ENCODE peak calls at places on chromosomes 13 and 19, in ten cellular contexts. I is HCT116, H is breast epithelium, F is stomach, Y is transverse colon, N is esophagus muscularis mucosa, U is spleen, C is K562, K is GM23338, S is SK-N-SH. B is an unnamed sample.
A peak's percentile ranks its signal among the peaks of the same experiment; 100 is the strongest.

GRCh38 chr19:1758959-1759903 is 5.9 kb downstream of the ONECUT3 start:
- DNase-seq in I (no peak), H (no peak), F (no peak), Y (no peak), N (no peak), U (no peak), C (no peak), K (no peak), S (no peak), B (no peak)

GRCh38 chr19:2275588-2276428 is 6.2 kb downstream of the PEAK3 start:
- DNase-seq in I (no peak), H (no peak), F (peak; percentile 63), Y (peak; percentile 59), N (no peak), U (peak; percentile 84), C (no peak), K (peak; percentile 44), S (peak; percentile 26), B (no peak)

GRCh38 chr13:101512650-101513049 is 60.2 kb downstream of the ITGBL1 start:
- DNase-seq in I (no peak), H (no peak), F (no peak), Y (no peak), N (no peak), U (no peak), C (no peak), K (no peak), S (no peak), B (no peak)

GRCh38 chr19:49407079-49407478 is 16.2 kb downstream of the PTH2 start:
- DNase-seq in I (no peak), H (no peak), F (no peak), Y (no peak), N (no peak), U (no peak), C (no peak), K (no peak), S (no peak), B (no peak)

GRCh38 chr13:93951153-93951552 is 528.3 kb downstream of the DCT start:
- DNase-seq in I (no peak), H (no peak), F (no peak), Y (no peak), N (no peak), U (no peak), C (no peak), K (peak; percentile 7), S (no peak), B (no peak)

GRCh38 chr13:36275190-36276002 is 22.2 kb downstream of the CCDC169 start:
- DNase-seq in I (no peak), H (no peak), F (no peak), Y (no peak), N (no peak), U (no peak), C (no peak), K (peak; percentile 85), S (peak; percentile 39), B (peak; percentile 55)

GRCh38 chr13:46341112-46341711 is 45.8 kb downstream of the RUBCNL start:
- DNase-seq in I (no peak), H (no peak), F (no peak), Y (no peak), N (no peak), U (no peak), C (no peak), K (no peak), S (no peak), B (no peak)

GRCh38 chr13:99895999-99896695 is 75.4 kb downstream of the ZIC5 start:
- DNase-seq in I (no peak), H (no peak), F (no peak), Y (no peak), N (no peak), U (no peak), C (no peak), K (peak; percentile 82), S (peak; percentile 58), B (no peak)

GRCh38 chr13:112897603-112897955 is 71.4 kb upstream of the MCF2L start:
- DNase-seq in I (no peak), H (no peak), F (no peak), Y (no peak), N (no peak), U (no peak), C (no peak), K (no peak), S (no peak), B (no peak)

GRCh38 chr13:112895521-112896465 is 73.2 kb upstream of the MCF2L start:
- DNase-seq in I (no peak), H (no peak), F (no peak), Y (no peak), N (no peak), U (peak; percentile 76), C (no peak), K (no peak), S (no peak), B (no peak)

GRCh38 chr13:112897956-112898785 is 70.8 kb upstream of the MCF2L start:
- DNase-seq in I (no peak), H (peak; percentile 46), F (no peak), Y (no peak), N (no peak), U (peak; percentile 72), C (no peak), K (no peak), S (no peak), B (no peak)

GRCh38 chr13:112898786-112899617 is 70.0 kb upstream of the MCF2L start:
- DNase-seq in I (no peak), H (peak; percentile 42), F (no peak), Y (no peak), N (no peak), U (peak; percentile 64), C (no peak), K (no peak), S (no peak), B (no peak)

DNA sequence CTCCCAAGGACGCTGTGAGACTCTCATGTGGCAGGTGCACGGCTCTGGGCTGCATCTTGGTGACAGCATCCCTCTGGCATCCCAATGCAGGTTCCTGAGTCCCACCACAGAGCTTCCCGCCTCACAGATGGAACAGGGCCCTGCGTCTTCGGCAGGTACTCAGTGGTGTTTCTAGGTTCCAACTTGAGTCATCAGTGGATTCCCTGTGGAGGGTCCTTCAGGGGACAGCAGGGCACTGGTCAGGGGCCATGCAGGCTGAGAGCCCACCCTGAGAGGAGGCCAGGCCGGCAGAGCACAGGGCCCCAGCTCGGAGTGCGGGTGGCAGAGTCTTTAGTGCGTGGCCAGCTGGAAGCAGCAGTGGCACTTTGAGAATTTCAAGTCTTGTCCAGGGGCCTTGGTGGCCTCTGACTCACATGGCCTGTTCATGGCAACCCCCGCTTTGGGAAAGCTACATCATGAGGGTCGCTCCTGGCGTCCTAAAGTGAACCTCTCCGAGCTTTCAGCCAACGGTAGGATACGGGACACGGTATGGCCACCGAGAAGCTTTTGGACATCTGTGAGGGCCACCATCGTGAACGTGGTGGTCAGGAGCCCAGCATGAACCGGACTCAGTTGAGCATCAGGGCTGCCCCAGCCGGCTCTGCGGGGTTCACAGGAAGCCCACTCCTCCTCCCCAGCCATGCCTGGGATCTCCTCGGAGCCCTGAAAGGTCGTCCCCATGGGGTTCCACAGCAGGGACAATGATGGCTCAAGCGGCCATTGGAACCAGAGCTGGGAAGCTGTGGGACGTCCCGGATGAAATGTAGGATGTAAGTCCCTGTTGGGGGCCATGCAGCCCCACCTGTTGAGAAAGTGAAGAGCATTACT is 72.0 kb upstream of the MCF2L start:
- DNase-seq in I (no peak), H (peak; percentile 12), F (no peak), Y (no peak), N (no peak), U (peak; percentile 73), C (no peak), K (no peak), S (no peak), B (no peak)
- H3K4me3 ChIP-seq in I (no peak overlapping the region), H (no peak overlapping the region), F (no peak overlapping the region), Y (no peak overlapping the region), N (no peak overlapping the region), U (no peak overlapping the region), C (no peak overlapping the region), K (no peak overlapping the region), S (no peak overlapping the region), B (no peak overlapping the region)

GRCh38 chr13:29457299-29457698 is 138.2 kb downstream of the SLC7A1 start:
- DNase-seq in I (peak; percentile 32), H (no peak), F (no peak), Y (no peak), N (no peak), U (no peak), C (no peak), K (no peak), S (no peak), B (no peak)

GRCh38 chr13:29452773-29453574 is 142.5 kb downstream of the SLC7A1 start:
- DNase-seq in I (no peak), H (no peak), F (no peak), Y (no peak), N (no peak), U (no peak), C (no peak), K (no peak), S (peak; percentile 56), B (no peak)

GRCh38 chr13:29453657-29454056 is 141.8 kb downstream of the SLC7A1 start:
- DNase-seq in I (no peak), H (no peak), F (no peak), Y (no peak), N (no peak), U (no peak), C (no peak), K (no peak), S (no peak), B (no peak)

GRCh38 chr13:29456419-29456818 is 139.1 kb downstream of the SLC7A1 start:
- DNase-seq in I (no peak), H (no peak), F (no peak), Y (no peak), N (no peak), U (no peak), C (peak; percentile 13), K (no peak), S (no peak), B (no peak)

DNA sequence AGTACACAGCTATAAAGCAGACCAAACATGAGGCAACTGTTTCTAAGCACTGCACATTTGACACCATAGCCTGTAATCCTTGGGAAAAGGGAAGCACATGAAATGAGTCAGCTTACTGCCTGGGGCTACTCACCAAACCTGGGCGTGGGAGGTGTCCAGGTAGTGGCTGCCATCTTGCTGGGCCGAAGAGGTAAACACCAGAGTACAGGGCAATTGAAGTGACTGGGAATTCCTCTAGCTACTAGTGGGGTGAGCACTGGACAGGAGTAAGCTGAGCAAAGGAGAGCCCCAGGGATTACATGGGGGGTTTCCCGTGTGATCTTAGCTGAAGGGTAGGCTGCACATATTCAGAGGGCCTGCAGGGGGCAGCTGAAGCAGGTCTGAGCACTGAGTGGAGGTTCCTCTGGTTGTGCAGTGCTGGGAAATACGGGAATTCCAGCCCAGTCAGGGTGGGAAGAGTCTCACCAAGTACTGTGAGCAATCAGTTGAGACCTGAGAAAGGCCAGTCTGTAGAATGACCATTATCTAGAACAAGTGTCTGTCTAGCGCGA is 140.5 kb downstream of the SLC7A1 start:
- DNase-seq in I (peak; percentile 24), H (no peak), F (no peak), Y (no peak), N (peak; percentile 34), U (no peak), C (peak; percentile 32), K (peak; percentile 63), S (no peak), B (peak; percentile 13)
- TF ChIP-seq CTCF in I (peak; percentile 28), H (no peak), F (peak; percentile 11), Y (no peak), N (no peak), U (peak; percentile 32), C (peak; percentile 64), K (peak; percentile 64), S (peak; percentile 35), B (no peak)

DNA sequence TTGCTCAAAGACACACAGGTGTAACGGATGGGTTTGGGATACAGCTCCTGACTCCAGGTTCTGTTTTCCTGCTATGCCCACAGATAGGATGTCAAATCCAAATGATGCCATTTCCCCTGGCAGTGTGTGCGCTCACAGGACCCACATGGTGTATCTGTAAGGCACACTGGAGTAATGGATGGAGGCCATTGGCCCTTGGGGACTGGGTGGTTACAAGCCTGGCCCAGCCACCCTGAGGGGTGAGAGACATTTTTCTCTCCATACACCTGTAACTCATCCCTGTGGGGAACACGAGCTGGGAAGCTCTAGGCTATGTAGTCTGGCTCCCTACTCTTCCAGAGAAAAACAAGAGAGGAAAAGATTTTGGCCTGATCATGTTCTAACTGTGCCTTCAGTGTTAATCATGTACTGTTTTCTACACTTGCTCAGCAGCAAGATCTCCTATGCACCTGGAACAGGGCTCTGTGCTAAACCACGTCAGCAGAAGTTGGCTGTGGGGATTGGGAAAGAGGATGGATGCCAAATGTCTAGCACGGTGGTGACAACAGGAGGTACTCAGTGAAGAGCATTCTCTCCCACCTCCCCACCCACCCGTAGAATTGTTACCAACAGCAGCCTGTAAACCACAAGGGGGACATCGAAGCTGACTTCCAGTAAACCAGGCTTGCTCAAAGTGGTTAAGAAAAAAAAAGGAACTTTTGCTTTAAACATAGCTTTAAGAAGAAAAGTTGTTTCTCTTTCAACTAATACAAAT is 237.0 kb downstream of the LACC1 start:
- DNase-seq in I (no peak), H (no peak), F (no peak), Y (no peak), N (peak; percentile 80), U (no peak), C (no peak), K (peak; percentile 56), S (no peak), B (no peak)
- TF ChIP-seq POLR2AphosphoS5 in I (no peak), H (no peak), F (no peak), Y (no peak), N (no peak), U (no peak), C (no peak), K (no peak), S (no peak), B (no peak)

GRCh38 chr19:17124025-17124424 is 48.4 kb downstream of the MYO9B start:
- DNase-seq in I (no peak), H (no peak), F (no peak), Y (no peak), N (no peak), U (no peak), C (no peak), K (no peak), S (no peak), B (no peak)
- H3K4me3 ChIP-seq in I (no peak overlapping the region), H (no peak overlapping the region), F (no peak overlapping the region), Y (no peak overlapping the region), N (no peak overlapping the region), U (no peak overlapping the region), C (no peak overlapping the region), K (no peak overlapping the region), S (no peak overlapping the region), B (no peak overlapping the region)

B was measured in prostate gland.